ENCODE peak calls at places on chromosomes 5 and 9, in four cellular contexts. J, W, L and P are unnamed samples.

GRCh38 chr9:3900673-3901318 is 375.0 kb upstream of the RFX3 start:
- DNase-seq in J (no peak), W (no peak), L (no peak), P (no peak)

GRCh38 chr5:84378961-84379360 is 5.7 kb downstream of the EDIL3 start:
- DNase-seq in J (no peak), W (no peak), L (no peak), P (no peak)

GRCh38 chr5:143695941-143696340 is 116.0 kb upstream of the HMHB1 start:
- DNase-seq in J (no peak), W (no peak), L (no peak), P (no peak)

GRCh38 chr9:33130501-33130900 is 36.6 kb downstream of the B4GALT1 start:
- DNase-seq in J (peak), W (no peak), L (peak), P (peak)

GRCh38 chr9:134504106-134504385 is 137.6 kb upstream of the COL5A1 start:
- DNase-seq in J (no peak), W (no peak), L (no peak), P (no peak)

GRCh38 chr5:19608434-19608833 is 379.6 kb downstream of the CDH18 start:
- DNase-seq in J (peak), W (no peak), L (no peak), P (no peak)

GRCh38 chr5:34674226-34674625 is 18.1 kb downstream of the RAI14 start:
- DNase-seq in J (peak), W (no peak), L (no peak), P (peak)

GRCh38 chr5:129836321-129836720 is 67.9 kb upstream of the CHSY3 start:
- DNase-seq in J (no peak), W (no peak), L (no peak), P (no peak)

GRCh38 chr9:99197124-99197630 is 24.6 kb downstream of the ALG2 start:
- DNase-seq in J (no peak), W (no peak), L (no peak), P (no peak)

GRCh38 chr5:141516648-141517025 is 27.8 kb downstream of the PCDHGC5 start:
- DNase-seq in J (no peak), W (no peak), L (no peak), P (no peak)

GRCh38 chr9:115944166-115944948 is 209.2 kb upstream of the PAPPA start:
- DNase-seq in J (peak), W (no peak), L (peak), P (peak)

GRCh38 chr5:3740546-3741371 is 145.1 kb downstream of the IRX1 start:
- DNase-seq in J (peak), W (peak), L (no peak), P (no peak)

GRCh38 chr5:8843766-8844165 is 702.1 kb downstream of the SEMA5A start:
- DNase-seq in J (peak), W (no peak), L (no peak), P (no peak)

DNA sequence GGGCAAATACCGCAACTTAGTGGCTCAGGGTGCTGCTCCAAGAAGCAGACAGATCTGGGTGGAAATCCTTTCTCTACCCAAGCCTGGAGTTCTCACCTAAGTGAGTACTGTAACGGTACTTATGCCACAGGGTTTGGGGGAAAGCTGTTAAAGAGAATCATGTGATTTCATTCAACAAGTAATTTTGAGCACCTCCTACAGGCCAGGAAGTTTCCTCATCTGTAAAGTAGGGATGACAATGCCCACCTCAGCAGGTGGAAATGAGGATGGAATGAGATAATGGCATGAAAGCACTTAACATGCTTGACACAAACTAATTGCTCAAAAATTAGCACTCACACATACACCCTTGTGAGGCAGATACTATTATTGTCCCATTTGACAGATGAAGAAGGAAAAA is 114.1 kb downstream of the JAKMIP2 start:
- DNase-seq in J (no peak), W (no peak), L (no peak), P (no peak)
- TF ChIP-seq CTCF in J (no peak), W (no peak), L (no peak), P (no peak)

GRCh38 chr5:67187318-67187717 is 9.3 kb downstream of the CD180 start:
- DNase-seq in J (no peak), W (no peak), L (no peak), P (no peak)

GRCh38 chr5:67183859-67184258 is 12.7 kb downstream of the CD180 start:
- DNase-seq in J (no peak), W (no peak), L (no peak), P (no peak)

GRCh38 chr5:67190856-67191255 is 5.7 kb downstream of the CD180 start:
- DNase-seq in J (no peak), W (no peak), L (no peak), P (no peak)

GRCh38 chr5:67190443-67190842 is 6.2 kb downstream of the CD180 start:
- DNase-seq in J (no peak), W (no peak), L (no peak), P (no peak)

GRCh38 chr5:67188274-67188857 is 8.2 kb downstream of the CD180 start:
- DNase-seq in J (no peak), W (no peak), L (no peak), P (no peak)
- H3K4me3 ChIP-seq in J (no peak), W (no peak), L (no peak), P (no peak)

DNA sequence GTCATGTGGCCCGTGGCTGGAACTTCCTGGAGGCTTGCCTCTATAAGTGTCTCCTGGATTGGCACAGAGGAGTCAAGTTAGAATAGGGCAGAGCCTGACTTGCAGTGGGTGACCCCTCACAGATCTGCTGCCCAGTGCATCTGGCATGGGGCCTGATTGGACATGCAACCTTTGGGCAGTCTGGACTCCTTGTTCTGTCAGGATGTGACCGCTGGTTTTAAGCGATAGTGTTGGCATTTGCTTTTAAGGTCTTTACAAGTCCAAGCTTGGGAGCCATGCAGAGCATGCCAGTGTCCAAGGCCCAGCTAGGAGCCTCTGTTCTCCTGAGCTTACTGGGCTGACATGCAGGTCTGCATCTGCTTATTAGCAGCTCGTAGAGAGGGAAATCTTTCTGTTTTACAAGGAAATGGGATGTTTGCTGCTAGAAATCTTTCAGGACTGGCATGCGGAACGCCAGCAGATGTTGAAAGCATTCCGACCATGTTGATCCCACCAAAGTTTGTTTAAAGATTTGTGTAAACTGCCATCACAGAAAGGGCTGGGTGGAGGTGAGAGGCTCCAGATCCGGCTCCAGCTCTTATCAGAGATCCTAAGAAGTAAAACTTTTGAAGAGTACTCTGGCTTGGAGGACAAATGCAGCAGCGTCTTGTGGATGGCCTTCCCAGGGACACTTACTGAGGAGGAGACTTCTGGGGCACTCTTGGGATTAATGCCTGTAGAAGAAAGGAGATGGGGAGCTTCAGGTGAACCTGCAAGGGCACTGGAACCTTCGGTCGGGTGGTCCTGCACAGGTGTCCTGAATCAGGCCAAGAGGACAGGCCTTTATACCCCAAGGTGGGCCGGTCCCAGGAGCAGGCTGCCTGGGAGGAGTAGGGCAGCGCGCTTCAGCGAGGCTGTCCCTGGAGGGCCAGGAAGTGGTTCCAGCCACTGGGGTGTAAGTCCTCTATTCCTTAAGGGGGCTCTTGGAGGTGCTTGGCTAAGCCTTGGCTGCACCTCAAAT is 27.6 kb downstream of the GADD45G start:
- DNase-seq in J (no peak), W (no peak), L (no peak), P (no peak)
- TF ChIP-seq CTCF in J (no peak), W (no peak), L (no peak), P (no peak)

GRCh38 chr9:122464633-122465567 is 12.8 kb downstream of the OR1J1 start:
- DNase-seq in J (peak), W (peak), L (peak), P (peak)

GRCh38 chr9:122468735-122469134 is 9.0 kb downstream of the OR1J1 start:
- DNase-seq in J (peak), W (peak), L (no peak), P (no peak)

GRCh38 chr9:122463828-122464632 is 13.7 kb downstream of the OR1J1 start:
- DNase-seq in J (no peak), W (no peak), L (peak), P (no peak)
- H3K4me3 ChIP-seq in J (no peak), W (peak), L (peak), P (no peak)

DNA sequence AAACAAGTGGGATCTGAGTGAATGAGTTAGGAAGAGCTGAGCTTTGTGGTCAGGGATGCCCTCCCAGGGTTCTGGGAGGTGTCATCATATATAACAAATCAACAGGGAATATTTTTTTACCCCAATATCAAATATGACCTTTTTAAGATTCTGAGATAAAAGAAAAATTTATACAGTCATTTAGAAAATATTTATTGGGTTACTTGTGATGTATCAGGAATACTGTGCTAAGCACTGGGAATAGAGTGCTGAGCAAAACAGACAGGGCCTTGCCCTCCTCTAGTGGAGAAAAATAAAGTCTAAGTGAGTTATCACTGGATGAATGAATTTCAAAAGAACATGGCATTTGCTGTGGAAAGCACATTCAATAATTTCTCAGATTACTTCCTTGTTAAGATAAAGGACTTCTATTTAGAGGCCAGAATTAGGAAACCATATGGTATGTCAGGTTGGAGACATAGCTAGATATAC is 102.9 kb downstream of the BOD1 start:
- DNase-seq in J (no peak), W (no peak), L (no peak), P (no peak)
- TF ChIP-seq CTCF in J (no peak), W (no peak), L (no peak), P (peak)

GRCh38 chr9:114396558-114397218 is 8.9 kb upstream of the AKNA start:
- DNase-seq in J (no peak), W (no peak), L (no peak), P (no peak)

GRCh38 chr9:114395196-114395595 is 7.4 kb upstream of the AKNA start:
- DNase-seq in J (no peak), W (no peak), L (no peak), P (no peak)

GRCh38 chr9:114397219-114397847 is 9.6 kb upstream of the AKNA start:
- DNase-seq in J (no peak), W (no peak), L (no peak), P (no peak)

GRCh38 chr9:114394523-114395193 is 6.9 kb upstream of the AKNA start:
- DNase-seq in J (no peak), W (no peak), L (no peak), P (no peak)

GRCh38 chr9:114395768-114396167 is 8.0 kb upstream of the AKNA start:
- DNase-seq in J (no peak), W (no peak), L (no peak), P (no peak)
- H3K4me3 ChIP-seq in J (no peak), W (no peak), L (no peak), P (no peak)